ENCODE peak calls at places on chromosomes 5 and 9, in five cellular contexts. Z is IMR-90, C is fibroblast of pulmonary artery, Q is ovary, R is progenitor cell of endocrine pancreas. J is an unnamed sample.
A peak's percentile ranks its signal among the peaks of the same experiment; 100 is the strongest.

GRCh38 chr9:121648799-121649198 is 2.6 kb upstream of the DAB2IP start:
- DNase-seq in Q (no peak), Z (no peak), R (no peak), C (no peak), J (no peak)

GRCh38 chr9:113361304-113362018 is 12.1 kb downstream of the BSPRY start:
- DNase-seq in Z (peak; percentile 52), R (no peak), C (peak; percentile 50), Q (no peak), J (peak; percentile 45)

GRCh38 chr5:122311888-122312669 is at the start of gene SNCAIP:
- DNase-seq in Z (peak; percentile 64), R (peak; percentile 36), Q (peak; percentile 63), C (peak; percentile 36), J (peak; percentile 42)

GRCh38 chr5:144195443-144195842 is 24.8 kb downstream of the KCTD16 start:
- DNase-seq in C (no peak), Z (peak; percentile 69), Q (no peak), R (no peak), J (no peak)

GRCh38 chr9:4486176-4486575 is 4.1 kb upstream of the SLC1A1 start:
- DNase-seq in Q (no peak), Z (no peak), R (no peak), C (no peak), J (no peak)

GRCh38 chr5:93674138-93674537 is 67.3 kb downstream of the POU5F2 start:
- DNase-seq in C (peak; percentile 2), Q (no peak), R (no peak), Z (peak; percentile 3), J (no peak)

GRCh38 chr5:31854625-31855526 is 215.9 kb downstream of the PDZD2 start:
- DNase-seq in C (peak; percentile 30), Z (no peak), R (peak; percentile 43), Q (peak; percentile 53), J (peak; percentile 34)

GRCh38 chr5:56612353-56612752 is 203.0 kb upstream of the MAP3K1 start:
- DNase-seq in Q (no peak), Z (peak; percentile 13), C (no peak), R (no peak), J (no peak)

GRCh38 chr5:172632346-172633092 is 8.5 kb upstream of the NEURL1B start:
- DNase-seq in Z (no peak), R (no peak), Q (no peak), C (no peak), J (no peak)

GRCh38 chr9:132622144-132622543 is 39.7 kb downstream of the BARHL1 start:
- DNase-seq in R (no peak), Z (peak; percentile 58), C (peak; percentile 43), Q (no peak), J (peak; percentile 66)

GRCh38 chr9:101849102-101849707 is 110.8 kb upstream of the GRIN3A start:
- DNase-seq in C (no peak), R (no peak), Z (no peak), Q (no peak), J (no peak)

GRCh38 chr9:2674141-2674824 is 43.0 kb upstream of the KCNV2 start:
- DNase-seq in Z (no peak), Q (no peak), R (no peak), C (no peak), J (no peak)

GRCh38 chr9:89080193-89080592 is 88.9 kb downstream of the S1PR3 start:
- DNase-seq in C (peak; percentile 77), Q (no peak), R (no peak), Z (peak; percentile 23), J (no peak)

GRCh38 chr9:129333961-129334743 is 156.1 kb upstream of the IER5L start:
- DNase-seq in Q (peak; percentile 94), C (peak; percentile 98), R (peak; percentile 79), Z (peak; percentile 92), J (peak; percentile 99)

GRCh38 chr9:91416086-91416712 is 7.4 kb downstream of the NFIL3 start:
- DNase-seq in Q (no peak), R (no peak), C (no peak), Z (peak; percentile 60), J (peak; percentile 50)

GRCh38 chr9:131738838-131739191 is 1.1 kb downstream of the RAPGEF1 start:
- DNase-seq in R (peak; percentile 23), Z (no peak), Q (no peak), C (no peak), J (no peak)

GRCh38 chr9:109254317-109254716 is 66.5 kb downstream of the EPB41L4B start:
- DNase-seq in Q (no peak), C (peak; percentile 64), R (no peak), Z (peak; percentile 86), J (peak; percentile 88)

GRCh38 chr9:18926513-18926912 is 106.5 kb downstream of the SAXO1 start:
- DNase-seq in R (no peak), Z (no peak), Q (no peak), C (no peak), J (no peak)

GRCh38 chr5:31809037-31809910 is 170.3 kb downstream of the PDZD2 start:
- DNase-seq in Z (peak; percentile 70), C (peak; percentile 79), R (peak; percentile 43), Q (peak; percentile 48), J (peak; percentile 87)

GRCh38 chr5:54990751-54991349 is 5.5 kb upstream of the ESM1 start:
- DNase-seq in Q (no peak), R (no peak), C (peak; percentile 52), Z (peak; percentile 84), J (peak; percentile 62)

GRCh38 chr5:133458435-133458834 is 153.9 kb downstream of the FSTL4 start:
- DNase-seq in C (no peak), Q (no peak), Z (no peak), R (no peak), J (no peak)

GRCh38 chr9:77015291-77016048 is 4.0 kb upstream of the FOXB2 start:
- DNase-seq in R (no peak), C (no peak), Q (no peak), Z (no peak), J (no peak)

DNA sequence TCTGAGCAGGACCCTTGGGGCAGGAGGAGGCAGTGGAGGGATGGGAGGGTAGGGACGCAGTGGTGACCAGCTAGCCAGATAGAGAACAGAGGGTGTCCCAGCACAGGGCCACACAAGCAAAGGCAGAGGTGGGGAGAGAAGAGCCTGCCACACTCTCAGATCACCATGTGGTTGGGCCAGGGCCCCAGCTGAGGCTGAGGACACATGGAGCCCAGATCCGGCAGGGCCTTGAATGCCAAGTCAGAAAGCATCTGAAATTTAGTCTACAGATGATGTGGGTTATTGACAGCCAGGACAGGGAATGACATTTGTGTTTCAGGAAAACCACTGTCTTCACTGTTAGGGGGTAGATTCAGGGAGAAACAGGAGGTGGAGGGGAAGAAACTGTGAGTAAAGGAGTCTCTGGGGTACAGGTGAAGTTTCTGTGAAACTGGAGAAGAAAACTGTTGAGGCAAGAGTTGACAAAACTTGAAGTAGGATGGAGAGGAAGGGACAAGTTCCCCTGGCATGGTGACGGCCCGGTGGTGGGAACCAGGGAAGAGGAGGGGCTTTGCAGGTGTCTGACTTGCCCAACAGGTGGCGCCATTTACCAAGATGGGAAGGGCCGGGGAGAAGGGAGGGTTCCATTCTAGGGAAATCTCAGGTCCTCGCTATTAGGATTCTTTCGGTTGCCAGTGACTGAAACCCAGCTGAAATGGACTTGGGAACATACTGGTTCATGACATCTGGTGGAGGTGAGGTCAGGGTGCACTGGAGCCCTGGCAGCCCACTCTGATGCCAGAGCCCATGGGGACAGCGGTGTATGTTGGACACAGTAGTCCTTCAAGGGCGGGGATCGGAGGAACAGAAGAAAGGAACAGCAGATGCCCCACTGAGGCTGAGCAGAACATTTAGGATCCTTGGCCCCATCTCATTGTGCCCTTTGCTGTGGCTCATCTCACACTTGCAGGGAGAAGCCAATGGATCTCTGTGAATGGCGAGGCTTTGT is 100.1 kb downstream of the KCNIP1 start:
- DNase-seq in R (peak; percentile 40), Q (peak; percentile 47), C (peak; percentile 45), Z (peak; percentile 6), J (peak; percentile 63)
- TF ChIP-seq CTCF in R (peak; percentile 65), Q (no peak), C (peak; percentile 64), Z (peak; percentile 50), J (peak; percentile 85)

GRCh38 chr5:113680534-113680933 is 167.0 kb downstream of the YTHDC2 start:
- DNase-seq in Z (no peak), Q (no peak), C (peak; percentile 8), R (no peak), J (peak; percentile 15)

GRCh38 chr5:113683211-113683610 is 169.7 kb downstream of the YTHDC2 start:
- DNase-seq in Q (no peak), R (no peak), C (no peak), Z (no peak), J (no peak)

GRCh38 chr5:113678924-113679575 is 165.6 kb downstream of the YTHDC2 start:
- DNase-seq in Q (no peak), R (peak; percentile 25), C (peak; percentile 66), Z (peak; percentile 36), J (peak; percentile 70)

GRCh38 chr5:113686599-113686998 is 173.1 kb downstream of the YTHDC2 start:
- DNase-seq in Q (no peak), Z (no peak), C (no peak), R (no peak), J (no peak)

GRCh38 chr5:113682497-113683136 is 169.1 kb downstream of the YTHDC2 start:
- DNase-seq in R (no peak), Q (no peak), C (peak; percentile 4), Z (peak; percentile 8), J (peak; percentile 22)
- TF ChIP-seq CTCF in R (no peak), Q (no peak), C (no peak), Z (peak; percentile 15), J (peak; percentile 21)

DNA sequence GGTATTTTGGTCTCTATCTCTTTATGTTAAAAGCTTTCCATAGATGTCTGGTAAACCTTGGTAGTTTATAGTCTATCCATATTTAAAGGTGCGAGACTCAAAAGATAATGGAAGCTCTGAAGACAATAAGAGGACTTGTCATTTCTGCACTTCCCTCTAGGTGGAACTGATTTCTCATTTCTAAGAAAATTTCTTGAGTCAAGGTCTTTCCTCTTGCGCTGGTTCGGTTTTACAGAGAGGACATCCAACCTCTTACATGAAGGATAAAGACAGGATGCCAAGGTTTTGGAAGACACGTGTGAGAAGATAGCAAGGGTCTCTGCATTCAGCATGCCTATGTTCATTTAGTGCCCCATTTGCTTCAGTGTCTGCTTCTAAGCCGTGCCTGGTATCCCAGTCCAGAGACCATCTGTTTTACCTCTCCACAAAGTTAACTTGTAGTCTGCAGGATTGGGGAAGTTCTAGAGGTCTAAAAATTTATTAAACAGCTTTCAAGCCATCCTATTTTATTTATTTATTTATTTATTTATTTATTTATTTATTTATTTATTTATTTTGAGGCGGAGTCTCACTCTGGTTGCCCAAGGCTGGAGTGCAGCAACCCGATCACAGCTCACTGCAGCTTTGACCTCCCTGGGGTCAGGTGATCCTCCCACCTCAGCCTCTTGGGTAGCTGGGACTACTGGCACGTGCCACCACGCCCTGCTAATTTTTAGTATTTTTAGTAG is 41.6 kb downstream of the KIAA1191 start:
- DNase-seq in R (no peak), Z (peak; percentile 6), Q (no peak), C (peak; percentile 21), J (peak; percentile 50)
- TF ChIP-seq CTCF in R (peak; percentile 10), Z (no peak), Q (no peak), C (peak; percentile 17), J (peak; percentile 40)

DNA sequence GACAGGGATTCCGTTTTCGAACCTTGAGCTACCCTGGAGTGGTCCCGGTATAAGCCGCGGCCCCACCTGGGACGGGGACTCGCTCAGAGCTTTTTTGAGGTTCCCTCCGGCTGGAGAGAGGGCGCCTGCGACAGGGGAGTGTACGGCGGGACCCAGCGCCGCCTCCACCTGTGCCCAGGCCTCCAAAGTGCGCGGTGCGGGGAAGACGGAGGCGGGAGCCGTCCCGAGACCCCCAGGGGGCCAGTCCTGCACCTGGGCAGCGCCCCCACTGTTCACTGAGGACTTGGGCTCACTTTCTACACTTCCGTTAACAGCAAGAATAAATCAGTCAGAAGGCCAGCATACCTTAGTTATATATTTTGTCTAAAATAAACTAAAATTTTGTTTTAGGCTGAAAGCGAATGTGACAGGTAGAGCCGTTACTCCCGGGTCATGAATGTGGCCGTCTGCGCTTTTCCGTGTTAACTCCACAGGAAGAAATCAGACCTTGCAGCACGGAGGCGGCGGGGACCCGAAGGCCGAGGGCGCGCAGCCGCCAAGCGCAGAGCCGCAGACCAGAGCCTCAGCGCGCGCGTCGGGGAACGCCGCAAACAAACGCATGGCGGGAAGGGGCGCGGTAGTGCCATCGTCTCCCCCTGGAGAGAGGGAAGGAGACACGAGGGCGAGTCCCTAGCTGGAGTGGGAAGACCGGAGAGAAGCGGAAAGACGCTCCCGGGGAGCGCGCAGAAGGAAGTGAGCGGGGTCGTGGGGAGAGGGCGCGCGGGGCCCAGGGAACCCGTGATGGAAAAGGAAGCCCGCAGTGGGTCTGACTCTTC is 14.1 kb downstream of the TRIM7 start:
- DNase-seq in Z (no peak), R (peak; percentile 43), Q (peak; percentile 41), C (peak; percentile 46), J (peak; percentile 63)
- TF ChIP-seq CTCF in Z (peak; percentile 14), R (peak; percentile 49), Q (no peak), C (peak; percentile 12), J (peak; percentile 26)

J was measured in choroid plexus epithelial cell.